ENCODE peak calls at places on chromosome 18, in six cellular contexts. N is neural crest cell, C is Calu3, D is heart right ventricle, X is epithelial cell of proximal tubule, W is pancreas. U is an unnamed sample.
A peak's percentile ranks its signal among the peaks of the same experiment; 100 is the strongest.

GRCh38 chr18:25080988-25081387 is 271.0 kb downstream of the ZNF521 start:
- DNase-seq in X (no peak), C (no peak), D (no peak), N (no peak), W (no peak), U (no peak)

GRCh38 chr18:58520964-58521363 is 107.9 kb downstream of the ALPK2 start:
- DNase-seq in C (peak; percentile 52), W (no peak), N (no peak), X (no peak), D (no peak), U (no peak)

GRCh38 chr18:53796042-53796729 is 428.3 kb downstream of the MBD2 start:
- DNase-seq in W (no peak), C (no peak), D (no peak), N (no peak), X (peak; percentile 56), U (no peak)

GRCh38 chr18:2978626-2979025 is 34.3 kb downstream of the LPIN2 start:
- DNase-seq in C (no peak), D (no peak), X (no peak), N (no peak), W (no peak), U (no peak)

GRCh38 chr18:23237524-23238151 is 102.4 kb downstream of the CABLES1 start:
- DNase-seq in C (no peak), W (peak; percentile 59), N (peak; percentile 8), D (peak; percentile 53), X (no peak), U (peak; percentile 88)

GRCh38 chr18:39453882-39454281 is 1888.3 kb upstream of the CELF4 start:
- DNase-seq in W (no peak), N (no peak), C (no peak), X (peak; percentile 38), D (peak; percentile 77), U (no peak)

GRCh38 chr18:2985628-2986027 is 27.3 kb downstream of the LPIN2 start:
- DNase-seq in X (no peak), D (no peak), N (no peak), W (no peak), C (peak; percentile 34), U (no peak)

GRCh38 chr18:78884502-78884901 is 95.1 kb upstream of the SALL3 start:
- DNase-seq in W (no peak), N (no peak), X (no peak), D (no peak), C (no peak), U (no peak)

GRCh38 chr18:24014986-24015896 is 687 bp downstream of the TTC39C start:
- DNase-seq in C (peak; percentile 35), N (peak; percentile 35), W (peak; percentile 73), D (peak; percentile 22), X (peak; percentile 36), U (peak; percentile 49)

GRCh38 chr18:69838620-69839411 is 108.9 kb downstream of the CD226 start:
- DNase-seq in X (no peak), N (no peak), W (no peak), D (no peak), C (peak; percentile 24), U (no peak)

GRCh38 chr18:48902023-48902855 is 48.5 kb downstream of the SMAD7 start:
- DNase-seq in W (peak; percentile 95), N (no peak), C (peak; percentile 95), X (peak; percentile 7), D (peak; percentile 91), U (peak; percentile 91)

GRCh38 chr18:37721544-37722302 is 156.1 kb upstream of the CELF4 start:
- DNase-seq in X (no peak), N (no peak), D (no peak), W (no peak), C (no peak), U (no peak)

GRCh38 chr18:74326238-74326637 is 10.6 kb downstream of the C18orf63 start:
- DNase-seq in C (no peak), X (no peak), D (no peak), N (no peak), W (no peak), U (no peak)

GRCh38 chr18:34709104-34709503 is 994 bp upstream of the DTNA start:
- DNase-seq in W (no peak), D (no peak), C (no peak), X (peak; percentile 54), N (no peak), U (no peak)

GRCh38 chr18:62716679-62717058 is 1.3 kb downstream of the PHLPP1 start:
- DNase-seq in X (no peak), N (peak; percentile 57), C (peak; percentile 65), D (peak; percentile 45), W (peak; percentile 84), U (peak; percentile 88)

DNA sequence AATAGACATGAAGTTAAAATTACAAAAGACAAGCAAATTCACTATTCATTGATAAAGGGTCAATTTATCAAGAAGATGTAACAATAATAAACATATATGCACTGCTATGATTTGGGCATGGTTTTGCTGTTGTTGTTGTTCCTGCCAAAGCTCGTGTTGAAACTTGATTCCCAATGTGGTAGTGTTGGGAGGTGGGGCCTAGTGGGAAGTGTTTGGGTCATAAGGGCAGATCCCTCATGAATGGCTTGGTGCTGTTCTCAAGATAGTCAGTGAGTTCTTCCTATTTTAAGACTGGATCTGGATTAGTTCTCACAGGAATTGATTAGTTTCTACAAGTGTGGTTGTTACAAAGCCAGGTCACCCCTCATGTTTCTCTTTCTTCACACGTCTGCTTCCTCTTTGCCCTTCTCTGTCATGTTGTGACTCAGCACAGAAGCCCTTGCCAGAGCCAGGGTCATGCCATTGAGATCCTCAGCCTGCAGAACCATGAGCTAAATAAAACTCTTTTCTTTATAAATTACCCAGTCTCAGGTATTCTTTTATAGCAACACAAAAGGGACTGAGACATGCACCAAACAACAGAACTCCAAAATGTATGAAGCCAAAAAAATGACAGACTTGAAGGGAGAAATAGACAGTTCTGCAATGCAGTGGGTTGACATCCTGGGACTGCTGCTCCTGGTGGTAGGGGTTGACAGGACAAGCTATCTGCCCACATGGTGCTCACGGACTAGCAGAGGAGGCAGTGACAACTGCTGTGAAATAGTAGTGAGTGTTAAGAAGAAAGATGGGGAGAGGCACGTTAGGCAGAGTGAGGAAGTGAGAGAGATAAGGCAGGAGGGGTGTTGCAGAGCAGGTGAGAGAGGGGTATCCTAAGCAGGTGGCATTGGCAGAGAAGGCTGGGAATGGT is 18.6 kb upstream of the SKA1 start:
- DNase-seq in N (no peak), D (no peak), W (no peak), X (no peak), C (peak; percentile 23), U (no peak)
- TF ChIP-seq CTCF in N (no peak), D (no peak), W (no peak), X (no peak), C (no peak), U (no peak)

GRCh38 chr18:32469190-32469611 is 1.5 kb downstream of the GAREM1 start:
- DNase-seq in N (no peak), D (peak; percentile 30), X (no peak), W (peak; percentile 60), C (peak; percentile 42), U (no peak)

GRCh38 chr18:32472841-32473240 is 2.2 kb upstream of the GAREM1 start:
- DNase-seq in D (no peak), N (no peak), C (no peak), W (no peak), X (no peak), U (no peak)

GRCh38 chr18:32469691-32470131 is 971 bp downstream of the GAREM1 start:
- DNase-seq in N (no peak), X (no peak), C (no peak), W (no peak), D (no peak), U (no peak)

GRCh38 chr18:32470136-32470712 is 458 bp downstream of the GAREM1 start:
- DNase-seq in W (peak; percentile 76), N (peak; percentile 33), D (peak; percentile 30), X (no peak), C (peak; percentile 37), U (no peak)

GRCh38 chr18:32470713-32471633 is at the start of gene GAREM1:
- DNase-seq in W (peak; percentile 95), C (peak; percentile 96), X (peak; percentile 65), N (peak; percentile 81), D (peak; percentile 93), U (peak; percentile 95)
- TF ChIP-seq CTCF in W (peak; percentile 65), C (peak; percentile 62), X (peak; percentile 49), N (peak; percentile 70), D (peak; percentile 80), U (peak; percentile 52)

DNA sequence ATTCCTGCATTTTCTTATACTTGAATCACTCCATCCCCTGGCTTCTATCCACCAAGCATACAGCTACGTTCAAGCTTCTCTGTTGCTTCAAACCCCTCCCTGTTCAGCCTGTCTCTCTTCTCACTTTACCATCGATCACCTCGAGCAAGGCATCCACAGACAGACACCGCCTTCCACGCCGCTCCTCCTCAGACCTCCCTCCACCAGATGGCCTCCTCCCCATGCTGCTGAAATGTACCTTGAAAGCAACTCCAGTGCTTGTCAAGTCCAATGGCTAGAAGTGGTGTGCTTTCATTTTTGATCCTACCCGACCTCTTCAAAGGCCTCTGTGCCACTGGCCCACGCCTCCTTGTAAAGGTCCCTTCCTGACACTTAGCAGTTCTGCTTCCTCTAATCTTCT is 131.3 kb upstream of the ACAA2 start:
- DNase-seq in C (peak; percentile 22), W (no peak), X (no peak), N (no peak), D (peak; percentile 22), U (no peak)
- TF ChIP-seq CTCF in C (no peak), W (no peak), X (peak; percentile 32), N (no peak), D (no peak), U (no peak)

DNA sequence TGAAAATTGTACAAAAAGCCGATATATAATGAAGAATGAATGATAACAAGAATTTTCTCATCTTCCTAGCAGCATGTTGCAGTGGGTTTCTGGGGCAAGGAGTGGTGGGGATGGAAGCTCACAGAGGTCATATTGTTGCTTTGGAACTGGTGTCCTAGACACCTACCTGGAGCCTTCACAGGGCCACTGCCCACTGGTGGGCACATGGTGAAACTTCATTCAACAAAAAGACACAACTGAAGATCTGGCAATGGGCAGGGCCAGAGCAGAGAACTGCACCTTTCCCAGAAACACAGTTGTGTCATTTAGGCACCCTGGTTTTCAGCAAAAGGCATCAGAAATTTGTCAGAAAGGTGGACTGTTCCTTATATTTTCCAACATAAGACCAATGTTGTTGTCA is 115.3 kb downstream of the FHOD3 start:
- DNase-seq in N (no peak), C (peak; percentile 37), X (no peak), D (no peak), W (no peak), U (no peak)
- TF ChIP-seq CTCF in N (peak; percentile 49), C (no peak), X (peak; percentile 89), D (no peak), W (no peak), U (no peak)

U was measured in left lung.